ENCODE peak calls at places on chromosomes 12 and 14, in eight cellular contexts. K is adrenal gland, Q is body of pancreas, D is heart left ventricle, W is A549, P is testis, S is IMR-90, O is thyroid gland. A is an unnamed sample.

GRCh38 chr12:41940571-41940970 is 204.1 kb downstream of the GXYLT1 start:
- DNase-seq in K (no peak), P (no peak), Q (no peak), O (no peak), D (no peak), W (no peak), S (no peak), A (no peak)

GRCh38 chr12:76041406-76041805 is 9.8 kb upstream of the PHLDA1 start:
- DNase-seq in P (no peak), S (no peak), W (no peak), D (no peak), Q (no peak), K (no peak), O (peak; percentile 43), A (no peak)

GRCh38 chr12:91778938-91779400 is 366.7 kb downstream of the BTG1 start:
- DNase-seq in W (peak; percentile 96), O (no peak), S (peak; percentile 88), K (peak; percentile 68), Q (peak; percentile 10), D (peak; percentile 8), P (no peak), A (no peak)

GRCh38 chr12:43401096-43401495 is 150.9 kb downstream of the ADAMTS20 start:
- DNase-seq in Q (no peak), P (no peak), S (no peak), O (no peak), K (no peak), W (no peak), D (no peak), A (no peak)

GRCh38 chr14:22099942-22100763 is 426.5 kb upstream of the OR4E1 start:
- DNase-seq in P (peak; percentile 84), S (peak; percentile 36), Q (peak; percentile 47), W (peak; percentile 81), K (peak; percentile 27), D (peak; percentile 72), O (peak; percentile 85), A (peak; percentile 75)

GRCh38 chr14:87995500-87996275 is 2.7 kb upstream of the GALC start:
- DNase-seq in O (no peak), Q (no peak), P (peak; percentile 49), K (no peak), S (no peak), D (no peak), W (no peak), A (no peak)

GRCh38 chr12:3551386-3551785 is 60.4 kb downstream of the PRMT8 start:
- DNase-seq in O (no peak), K (no peak), D (peak; percentile 76), Q (no peak), W (no peak), P (peak; percentile 76), S (no peak), A (no peak)

GRCh38 chr12:70936414-70936813 is 15.9 kb upstream of the PTPRR start:
- DNase-seq in D (no peak), S (no peak), Q (no peak), W (no peak), O (no peak), P (no peak), K (no peak), A (no peak)

GRCh38 chr14:60188115-60188514 is 22.9 kb upstream of the DHRS7 start:
- DNase-seq in D (no peak), P (no peak), K (no peak), Q (no peak), S (no peak), O (no peak), W (peak; percentile 31), A (no peak)

GRCh38 chr12:21559855-21560569 is 33.9 kb downstream of the SPX start:
- DNase-seq in P (no peak), W (peak; percentile 74), O (no peak), D (no peak), S (peak; percentile 53), Q (peak; percentile 58), K (no peak), A (no peak)

GRCh38 chr14:99121027-99121875 is 150.7 kb downstream of the BCL11B start:
- DNase-seq in K (no peak), W (no peak), O (no peak), D (no peak), P (no peak), Q (no peak), S (no peak), A (no peak)

GRCh38 chr12:50187084-50187900 is 20.1 kb upstream of the CERS5 start:
- DNase-seq in Q (no peak), S (peak; percentile 94), P (no peak), D (no peak), K (no peak), W (no peak), O (no peak), A (no peak)

GRCh38 chr12:124833693-124834122 is 30.0 kb downstream of the SCARB1 start:
- DNase-seq in O (no peak), Q (no peak), D (peak; percentile 73), K (no peak), S (no peak), P (peak; percentile 73), W (no peak), A (peak; percentile 45)

GRCh38 chr12:124898200-124898950 is 16.1 kb downstream of the UBC start:
- DNase-seq in P (peak; percentile 78), D (no peak), O (no peak), K (peak; percentile 68), W (peak; percentile 90), S (no peak), Q (peak; percentile 48), A (no peak)

GRCh38 chr12:608921-609320 is 54.3 kb downstream of the NINJ2 start:
- DNase-seq in P (no peak), K (no peak), S (no peak), W (no peak), Q (no peak), D (no peak), O (no peak), A (no peak)

GRCh38 chr14:92323031-92323915 is at the start of gene SLC24A4:
- DNase-seq in S (no peak), D (peak; percentile 27), W (peak; percentile 24), K (peak; percentile 17), O (no peak), Q (no peak), P (peak; percentile 67), A (no peak)

GRCh38 chr12:29207120-29207519 is 58.0 kb downstream of the FAR2 start:
- DNase-seq in S (no peak), K (no peak), D (no peak), Q (no peak), W (no peak), P (no peak), O (no peak), A (no peak)

GRCh38 chr14:41783403-41783802 is 176.7 kb downstream of the LRFN5 start:
- DNase-seq in O (no peak), W (no peak), Q (no peak), S (no peak), D (no peak), K (no peak), P (no peak), A (no peak)

GRCh38 chr14:41782488-41782887 is 175.8 kb downstream of the LRFN5 start:
- DNase-seq in K (no peak), O (no peak), P (no peak), W (no peak), D (no peak), Q (no peak), S (no peak), A (no peak)

GRCh38 chr14:41785696-41786095 is 179.0 kb downstream of the LRFN5 start:
- DNase-seq in Q (no peak), P (no peak), D (no peak), W (peak; percentile 2), O (no peak), S (no peak), K (no peak), A (no peak)
- TF ChIP-seq CTCF in Q (no peak), P (no peak), D (no peak), W (no peak), O (no peak), S (no peak), K (no peak), A (no peak)

GRCh38 chr12:90183201-90183600 is 474.6 kb upstream of the ATP2B1 start:
- DNase-seq in K (no peak), W (no peak), S (no peak), P (no peak), O (no peak), D (no peak), Q (no peak), A (no peak)

DNA sequence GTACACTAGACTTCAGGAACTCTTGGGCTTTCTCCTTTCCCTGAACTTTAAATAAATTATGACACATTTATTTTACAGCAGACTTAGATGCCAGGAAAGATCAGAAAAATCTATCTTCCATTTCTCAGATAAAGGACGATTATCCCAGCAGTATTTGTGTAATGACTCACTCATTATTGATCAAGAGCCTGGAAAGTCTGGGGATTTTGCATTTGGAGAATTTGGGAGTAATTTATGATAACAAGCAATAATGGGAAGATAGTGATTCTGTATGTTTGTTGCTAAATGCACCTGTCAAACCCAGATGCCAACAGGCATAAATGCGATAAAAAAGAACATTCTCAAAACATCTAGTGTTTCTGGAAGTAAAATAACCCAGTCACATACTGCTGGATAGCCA is 480.2 kb upstream of the ATP2B1 start:
- DNase-seq in S (no peak), W (no peak), D (no peak), P (no peak), K (no peak), Q (no peak), O (no peak), A (no peak)
- TF ChIP-seq POLR2A in S (no peak), W (no peak), D (no peak), P (no peak), K (no peak), Q (no peak), O (no peak), A (no peak)

DNA sequence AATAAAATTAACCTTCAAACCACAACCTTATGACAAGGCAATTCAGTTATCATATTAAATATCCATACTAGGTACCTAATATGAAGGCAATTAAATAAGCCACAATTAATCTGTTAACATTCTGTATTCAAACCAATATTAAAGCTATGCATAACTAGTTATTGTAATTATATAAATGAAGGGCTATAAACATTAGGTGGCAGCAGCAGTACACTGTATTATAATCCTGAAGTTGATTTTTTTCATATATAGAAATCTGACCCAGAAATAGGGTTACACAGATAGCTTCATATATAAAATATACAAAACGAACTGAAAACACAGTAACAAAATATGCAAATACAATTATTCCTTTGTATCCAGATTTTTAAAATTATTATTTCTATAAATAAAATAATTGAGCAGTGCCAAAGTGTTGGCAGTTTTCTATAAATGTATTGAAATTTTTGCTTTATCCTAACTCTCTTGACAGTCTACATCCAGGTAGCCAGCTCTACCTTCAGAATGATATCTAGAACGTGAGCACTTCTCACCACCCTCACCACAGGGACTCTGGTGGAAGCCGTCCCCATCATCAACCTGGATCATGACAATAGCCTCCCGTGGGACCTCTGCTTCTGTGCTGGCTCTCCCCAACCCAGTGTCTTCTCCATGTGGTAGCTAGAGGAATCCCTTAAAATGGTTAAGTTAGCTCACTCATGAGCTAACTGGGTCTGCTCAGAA is 136.2 kb downstream of the MED13L start:
- DNase-seq in W (no peak), D (no peak), O (no peak), K (no peak), Q (no peak), P (no peak), S (no peak), A (no peak)
- TF ChIP-seq CTCF in W (peak; percentile 40), D (peak; percentile 45), O (no peak), K (no peak), Q (no peak), P (no peak), S (peak; percentile 31), A (no peak)

DNA sequence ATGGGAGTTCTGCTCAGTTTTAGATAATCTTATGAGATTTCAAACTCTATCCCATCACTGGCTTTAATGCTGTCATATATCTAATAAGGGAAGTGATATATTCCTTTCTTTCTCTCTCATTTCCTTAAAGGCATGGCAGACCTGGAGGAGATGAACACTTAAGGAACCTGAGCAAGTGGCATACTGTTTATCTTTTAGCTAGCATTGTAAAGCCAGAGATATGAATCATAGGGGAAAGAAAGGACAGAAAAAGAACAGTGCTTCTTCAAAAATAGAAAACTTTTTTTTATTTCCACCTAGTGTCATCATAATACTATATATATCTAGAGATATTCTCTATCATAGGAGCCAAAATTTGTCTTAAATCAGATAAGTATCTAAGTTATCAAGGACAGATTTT is 68.3 kb upstream of the PSMA6 start:
- DNase-seq in S (peak; percentile 43), Q (no peak), W (no peak), O (no peak), P (no peak), K (no peak), D (no peak), A (no peak)
- TF ChIP-seq POLR2A in S (no peak), Q (no peak), W (no peak), O (no peak), P (no peak), K (no peak), D (no peak), A (no peak)

A was measured in lower leg skin.